ENCODE peak calls at places on chromosomes 4 and X, in ten cellular contexts. One of them, this sample, is unnamed.

GRCh38 chr4:53537606-53538005 is 53.7 kb downstream of the LNX1 start:
- DNase-seq in stimulated activated CD8-positive, alpha-beta memory T cell treated with anti-CD3 and anti-CD28 coated beads, Interleukin-4, amount 100 ng/mL, for 4 hours: no peak
- DNase-seq in GM12878: no peak
- DNase-seq in activated CD8-positive, alpha-beta T cell treated with anti-CD3 and anti-CD28 coated beads for 36 hours: no peak
- DNase-seq in CD4-positive, alpha-beta memory T cell: no peak
- DNase-seq in suprapubic skin: no peak
- DNase-seq in activated T-helper 9 cell treated with anti-CD3 and anti-CD28 coated beads, Interleukin-2, amount 50 U/mL, for 16 hours: no peak
- DNase-seq in caudate nucleus: no peak
- DNase-seq in activated T-helper 1 cell treated with anti-CD3 and anti-CD28 coated beads, Interleukin-12 subunit alpha, Interleukin-12 subunit beta, Interleukin-2, Interleukin-4 antibody, amounts not matched to agents 30 ng/mL and 10 ng/mL and 1 ng/mL, durations not matched to agents 14 hours and 24 hours and 36 hours: no peak
- DNase-seq in NCI-H1417: peak
- DNase-seq in this sample: no peak

GRCh38 chr4:123244233-123244632 is 152.4 kb upstream of the SPRY1 start:
- DNase-seq in stimulated activated CD8-positive, alpha-beta memory T cell treated with anti-CD3 and anti-CD28 coated beads, Interleukin-4, amount 100 ng/mL, for 4 hours: no peak
- DNase-seq in GM12878: no peak
- DNase-seq in activated CD8-positive, alpha-beta T cell treated with anti-CD3 and anti-CD28 coated beads for 36 hours: peak
- DNase-seq in CD4-positive, alpha-beta memory T cell: no peak
- DNase-seq in suprapubic skin: no peak
- DNase-seq in activated T-helper 9 cell treated with anti-CD3 and anti-CD28 coated beads, Interleukin-2, amount 50 U/mL, for 16 hours: no peak
- DNase-seq in caudate nucleus: no peak
- DNase-seq in activated T-helper 1 cell treated with anti-CD3 and anti-CD28 coated beads, Interleukin-12 subunit alpha, Interleukin-12 subunit beta, Interleukin-2, Interleukin-4 antibody, amounts not matched to agents 30 ng/mL and 10 ng/mL and 1 ng/mL, durations not matched to agents 14 hours and 24 hours and 36 hours: no peak
- DNase-seq in NCI-H1417: no peak
- DNase-seq in this sample: no peak

GRCh38 chr4:187608001-187608421 is 387.6 kb upstream of the ZFP42 start:
- DNase-seq in stimulated activated CD8-positive, alpha-beta memory T cell treated with anti-CD3 and anti-CD28 coated beads, Interleukin-4, amount 100 ng/mL, for 4 hours: no peak
- DNase-seq in GM12878: no peak
- DNase-seq in activated CD8-positive, alpha-beta T cell treated with anti-CD3 and anti-CD28 coated beads for 36 hours: no peak
- DNase-seq in CD4-positive, alpha-beta memory T cell: no peak
- DNase-seq in suprapubic skin: no peak
- DNase-seq in activated T-helper 9 cell treated with anti-CD3 and anti-CD28 coated beads, Interleukin-2, amount 50 U/mL, for 16 hours: no peak
- DNase-seq in caudate nucleus: no peak
- DNase-seq in activated T-helper 1 cell treated with anti-CD3 and anti-CD28 coated beads, Interleukin-12 subunit alpha, Interleukin-12 subunit beta, Interleukin-2, Interleukin-4 antibody, amounts not matched to agents 30 ng/mL and 10 ng/mL and 1 ng/mL, durations not matched to agents 14 hours and 24 hours and 36 hours: no peak
- DNase-seq in NCI-H1417: no peak
- DNase-seq in this sample: no peak

GRCh38 chrX:50858548-50858947 is 44.6 kb upstream of the SHROOM4 start:
- DNase-seq in stimulated activated CD8-positive, alpha-beta memory T cell treated with anti-CD3 and anti-CD28 coated beads, Interleukin-4, amount 100 ng/mL, for 4 hours: no peak
- DNase-seq in GM12878: no peak
- DNase-seq in activated CD8-positive, alpha-beta T cell treated with anti-CD3 and anti-CD28 coated beads for 36 hours: no peak
- DNase-seq in CD4-positive, alpha-beta memory T cell: no peak
- DNase-seq in suprapubic skin: no peak
- DNase-seq in activated T-helper 9 cell treated with anti-CD3 and anti-CD28 coated beads, Interleukin-2, amount 50 U/mL, for 16 hours: no peak
- DNase-seq in caudate nucleus: no peak
- DNase-seq in activated T-helper 1 cell treated with anti-CD3 and anti-CD28 coated beads, Interleukin-12 subunit alpha, Interleukin-12 subunit beta, Interleukin-2, Interleukin-4 antibody, amounts not matched to agents 30 ng/mL and 10 ng/mL and 1 ng/mL, durations not matched to agents 14 hours and 24 hours and 36 hours: no peak
- DNase-seq in NCI-H1417: no peak
- DNase-seq in this sample: no peak

GRCh38 chr4:87037921-87038320 is 103.1 kb downstream of the AFF1 start:
- DNase-seq in stimulated activated CD8-positive, alpha-beta memory T cell treated with anti-CD3 and anti-CD28 coated beads, Interleukin-4, amount 100 ng/mL, for 4 hours: no peak
- DNase-seq in GM12878: no peak
- DNase-seq in activated CD8-positive, alpha-beta T cell treated with anti-CD3 and anti-CD28 coated beads for 36 hours: no peak
- DNase-seq in CD4-positive, alpha-beta memory T cell: no peak
- DNase-seq in suprapubic skin: no peak
- DNase-seq in activated T-helper 9 cell treated with anti-CD3 and anti-CD28 coated beads, Interleukin-2, amount 50 U/mL, for 16 hours: no peak
- DNase-seq in caudate nucleus: no peak
- DNase-seq in activated T-helper 1 cell treated with anti-CD3 and anti-CD28 coated beads, Interleukin-12 subunit alpha, Interleukin-12 subunit beta, Interleukin-2, Interleukin-4 antibody, amounts not matched to agents 30 ng/mL and 10 ng/mL and 1 ng/mL, durations not matched to agents 14 hours and 24 hours and 36 hours: no peak
- DNase-seq in NCI-H1417: no peak
- DNase-seq in this sample: no peak

GRCh38 chrX:103376118-103376978 is at the start of gene BEX3:
- DNase-seq in stimulated activated CD8-positive, alpha-beta memory T cell treated with anti-CD3 and anti-CD28 coated beads, Interleukin-4, amount 100 ng/mL, for 4 hours: no peak
- DNase-seq in GM12878: no peak
- DNase-seq in activated CD8-positive, alpha-beta T cell treated with anti-CD3 and anti-CD28 coated beads for 36 hours: peak
- DNase-seq in CD4-positive, alpha-beta memory T cell: peak
- DNase-seq in suprapubic skin: peak
- DNase-seq in activated T-helper 9 cell treated with anti-CD3 and anti-CD28 coated beads, Interleukin-2, amount 50 U/mL, for 16 hours: no peak
- DNase-seq in caudate nucleus: peak
- DNase-seq in activated T-helper 1 cell treated with anti-CD3 and anti-CD28 coated beads, Interleukin-12 subunit alpha, Interleukin-12 subunit beta, Interleukin-2, Interleukin-4 antibody, amounts not matched to agents 30 ng/mL and 10 ng/mL and 1 ng/mL, durations not matched to agents 14 hours and 24 hours and 36 hours: no peak
- DNase-seq in NCI-H1417: peak
- DNase-seq in this sample: peak

GRCh38 chr4:182562350-182562749 is 319.1 kb downstream of the TENM3 start:
- DNase-seq in stimulated activated CD8-positive, alpha-beta memory T cell treated with anti-CD3 and anti-CD28 coated beads, Interleukin-4, amount 100 ng/mL, for 4 hours: no peak
- DNase-seq in GM12878: no peak
- DNase-seq in activated CD8-positive, alpha-beta T cell treated with anti-CD3 and anti-CD28 coated beads for 36 hours: no peak
- DNase-seq in CD4-positive, alpha-beta memory T cell: no peak
- DNase-seq in suprapubic skin: no peak
- DNase-seq in activated T-helper 9 cell treated with anti-CD3 and anti-CD28 coated beads, Interleukin-2, amount 50 U/mL, for 16 hours: no peak
- DNase-seq in caudate nucleus: no peak
- DNase-seq in activated T-helper 1 cell treated with anti-CD3 and anti-CD28 coated beads, Interleukin-12 subunit alpha, Interleukin-12 subunit beta, Interleukin-2, Interleukin-4 antibody, amounts not matched to agents 30 ng/mL and 10 ng/mL and 1 ng/mL, durations not matched to agents 14 hours and 24 hours and 36 hours: no peak
- DNase-seq in NCI-H1417: no peak
- DNase-seq in this sample: no peak

GRCh38 chr4:128364565-128364964 is 77.0 kb upstream of the PGRMC2 start:
- DNase-seq in stimulated activated CD8-positive, alpha-beta memory T cell treated with anti-CD3 and anti-CD28 coated beads, Interleukin-4, amount 100 ng/mL, for 4 hours: no peak
- DNase-seq in GM12878: no peak
- DNase-seq in activated CD8-positive, alpha-beta T cell treated with anti-CD3 and anti-CD28 coated beads for 36 hours: no peak
- DNase-seq in CD4-positive, alpha-beta memory T cell: no peak
- DNase-seq in suprapubic skin: no peak
- DNase-seq in activated T-helper 9 cell treated with anti-CD3 and anti-CD28 coated beads, Interleukin-2, amount 50 U/mL, for 16 hours: no peak
- DNase-seq in caudate nucleus: no peak
- DNase-seq in activated T-helper 1 cell treated with anti-CD3 and anti-CD28 coated beads, Interleukin-12 subunit alpha, Interleukin-12 subunit beta, Interleukin-2, Interleukin-4 antibody, amounts not matched to agents 30 ng/mL and 10 ng/mL and 1 ng/mL, durations not matched to agents 14 hours and 24 hours and 36 hours: no peak
- DNase-seq in NCI-H1417: no peak
- DNase-seq in this sample: no peak

GRCh38 chrX:650801-651200 is 20.2 kb downstream of the SHOX start:
- DNase-seq in stimulated activated CD8-positive, alpha-beta memory T cell treated with anti-CD3 and anti-CD28 coated beads, Interleukin-4, amount 100 ng/mL, for 4 hours: no peak
- DNase-seq in GM12878: no peak
- DNase-seq in activated CD8-positive, alpha-beta T cell treated with anti-CD3 and anti-CD28 coated beads for 36 hours: no peak
- DNase-seq in CD4-positive, alpha-beta memory T cell: no peak
- DNase-seq in suprapubic skin: no peak
- DNase-seq in activated T-helper 9 cell treated with anti-CD3 and anti-CD28 coated beads, Interleukin-2, amount 50 U/mL, for 16 hours: no peak
- DNase-seq in caudate nucleus: no peak
- DNase-seq in activated T-helper 1 cell treated with anti-CD3 and anti-CD28 coated beads, Interleukin-12 subunit alpha, Interleukin-12 subunit beta, Interleukin-2, Interleukin-4 antibody, amounts not matched to agents 30 ng/mL and 10 ng/mL and 1 ng/mL, durations not matched to agents 14 hours and 24 hours and 36 hours: no peak
- DNase-seq in NCI-H1417: no peak
- DNase-seq in this sample: no peak